ENCODE peak calls at places on chromosomes 5 and 9, in nine cellular contexts. A, J, F, U, O, N, K, E and C are unnamed samples.

GRCh38 chr9:36064448-36065037 is 27.8 kb downstream of the RECK start:
- DNase-seq in J (no peak), A (peak), O (no peak), N (no peak), E (no peak), K (peak), F (no peak), U (no peak), C (no peak)

GRCh38 chr5:92505925-92506324 is 1075.1 kb downstream of the NR2F1-AS1 start:
- DNase-seq in U (no peak), K (peak), J (peak), A (no peak), N (no peak), E (no peak), O (no peak), F (no peak), C (no peak)

GRCh38 chr9:123925161-123925560 is 4.8 kb downstream of the DENND1A start:
- DNase-seq in U (no peak), F (no peak), N (no peak), E (no peak), A (no peak), J (no peak), O (no peak), K (no peak), C (no peak)

GRCh38 chr9:123080444-123080843 is 47.0 kb downstream of the GPR21 start:
- DNase-seq in A (no peak), E (no peak), N (no peak), K (no peak), U (no peak), O (no peak), F (no peak), J (no peak), C (no peak)

GRCh38 chr5:134561871-134562296 is 36.4 kb downstream of the JADE2 start:
- DNase-seq in N (no peak), A (peak), O (no peak), K (peak), E (no peak), U (no peak), F (no peak), J (no peak), C (no peak)

GRCh38 chr5:153525536-153525935 is 35.1 kb downstream of the GRIA1 start:
- DNase-seq in J (no peak), N (no peak), A (no peak), F (no peak), E (no peak), O (no peak), K (no peak), U (no peak), C (no peak)

GRCh38 chr9:969310-969692 is 7.2 kb upstream of the DMRT3 start:
- DNase-seq in J (no peak), E (no peak), N (no peak), U (no peak), K (no peak), O (no peak), A (no peak), F (no peak), C (no peak)

GRCh38 chr5:9838906-9839305 is 208.8 kb upstream of the TAS2R1 start:
- DNase-seq in F (no peak), O (no peak), E (no peak), U (no peak), K (no peak), A (no peak), N (no peak), J (no peak), C (no peak)

GRCh38 chr9:136093331-136093986 is 1.6 kb downstream of the NACC2 start:
- DNase-seq in F (no peak), E (no peak), N (no peak), A (peak), O (no peak), J (no peak), K (no peak), U (no peak), C (no peak)

GRCh38 chr9:131167146-131167692 is 41.8 kb downstream of the NUP214 start:
- DNase-seq in K (no peak), E (peak), U (no peak), J (peak), F (no peak), N (no peak), O (no peak), A (no peak), C (no peak)

GRCh38 chr5:172172912-172173591 is 15.0 kb downstream of the STK10 start:
- DNase-seq in J (no peak), F (no peak), A (no peak), E (no peak), O (no peak), U (no peak), N (no peak), K (no peak), C (no peak)

GRCh38 chr9:1353291-1353690 is 303.1 kb downstream of the DMRT2 start:
- DNase-seq in N (no peak), U (no peak), E (no peak), A (no peak), F (no peak), K (no peak), J (no peak), O (no peak), C (no peak)

GRCh38 chr5:107415762-107416161 is 255.0 kb downstream of the EFNA5 start:
- DNase-seq in N (no peak), K (no peak), O (no peak), E (no peak), F (no peak), A (no peak), J (no peak), U (no peak), C (no peak)

GRCh38 chr5:19767987-19768386 is 220.0 kb downstream of the CDH18 start:
- DNase-seq in K (no peak), A (no peak), E (no peak), U (no peak), N (no peak), F (no peak), O (no peak), J (no peak), C (no peak)

GRCh38 chr5:157541452-157542118 is 34.0 kb downstream of the ADAM19 start:
- DNase-seq in E (no peak), A (no peak), U (no peak), F (no peak), N (no peak), J (no peak), K (no peak), O (no peak), C (no peak)

GRCh38 chr5:148776780-148777179 is 49.6 kb upstream of the ADRB2 start:
- DNase-seq in J (no peak), U (no peak), E (no peak), A (peak), F (peak), N (no peak), O (no peak), K (peak), C (no peak)

GRCh38 chr9:34048730-34049629 is at the start of gene UBAP2:
- DNase-seq in J (peak), F (peak), K (peak), A (peak), U (peak), E (peak), N (peak), O (peak), C (peak)

GRCh38 chr5:84474126-84474525 is 89.4 kb upstream of the EDIL3 start:
- DNase-seq in E (no peak), O (no peak), F (no peak), J (no peak), N (no peak), K (no peak), U (no peak), A (no peak), C (no peak)

GRCh38 chr5:94551858-94552257 is 66.5 kb downstream of the KIAA0825 start:
- DNase-seq in O (no peak), A (no peak), K (no peak), J (no peak), F (no peak), E (no peak), N (no peak), U (no peak), C (no peak)

GRCh38 chr5:125453011-125453410 is 706.6 kb upstream of the ZNF608 start:
- DNase-seq in F (no peak), U (no peak), K (no peak), E (no peak), O (no peak), A (no peak), N (no peak), J (no peak), C (no peak)

GRCh38 chr5:79036769-79037168 is 32.7 kb downstream of the DMGDH start:
- DNase-seq in J (no peak), F (no peak), K (no peak), U (no peak), N (no peak), O (no peak), A (no peak), E (no peak), C (no peak)

GRCh38 chr5:31362931-31363568 is 168.8 kb downstream of the DROSHA start:
- DNase-seq in A (peak), U (no peak), N (no peak), J (no peak), K (peak), E (no peak), F (no peak), O (no peak), C (no peak)

GRCh38 chr5:170056561-170057267 is 49.0 kb upstream of the FOXI1 start:
- DNase-seq in A (no peak), J (no peak), O (peak), U (no peak), F (no peak), K (no peak), N (no peak), E (no peak), C (no peak)